ENCODE peak calls at places on chromosome 18, in eight cellular contexts. V is GM12892; D is kidney epithelial cell; J is bronchial epithelial cell; O is fibroblast of lung; W is activated CD4-positive, alpha-beta T cell treated with anti-CD3 and anti-CD28 coated beads, Interleukin-2, amount 10 ng/mL, durations not matched to agents 7 days and 5 days; U is GM10248; Y is stimulated activated CD4-positive, alpha-beta T cell treated with anti-CD3 and anti-CD28 coated beads, Interleukin-12 subunit alpha, Interleukin-12 subunit beta, amount 100 ng/mL, for 48 hours. X is an unnamed sample.

GRCh38 chr18:28120811-28121210 is 56.1 kb downstream of the CDH2 start:
- DNase-seq in U (no peak), D (no peak), O (no peak), V (no peak), J (no peak), W (no peak), Y (no peak), X (no peak)

GRCh38 chr18:56789004-56789888 is 138.1 kb downstream of the WDR7 start:
- DNase-seq in V (no peak), D (no peak), O (no peak), Y (peak), W (peak), J (peak), U (peak), X (no peak)

GRCh38 chr18:58308463-58308862 is 264.4 kb downstream of the NEDD4L start:
- DNase-seq in J (no peak), D (no peak), W (no peak), U (no peak), Y (no peak), V (no peak), O (no peak), X (no peak)

GRCh38 chr18:51110073-51110797 is 80.2 kb downstream of the SMAD4 start:
- DNase-seq in D (no peak), J (no peak), W (peak), U (peak), V (peak), Y (peak), O (peak), X (no peak)

GRCh38 chr18:57516068-57516467 is 70.4 kb downstream of the FECH start:
- DNase-seq in U (no peak), J (no peak), W (no peak), D (no peak), V (no peak), O (no peak), Y (no peak), X (no peak)

GRCh38 chr18:78031589-78031988 is 781.9 kb downstream of the GALR1 start:
- DNase-seq in O (no peak), Y (no peak), U (no peak), D (no peak), J (no peak), V (no peak), W (no peak), X (no peak)

GRCh38 chr18:58241877-58242276 is 197.9 kb downstream of the NEDD4L start:
- DNase-seq in U (no peak), D (no peak), V (no peak), Y (no peak), J (peak), O (peak), W (no peak), X (no peak)

GRCh38 chr18:49055196-49055595 is 104.4 kb upstream of the SMAD7 start:
- DNase-seq in J (no peak), U (no peak), V (no peak), O (no peak), D (no peak), Y (no peak), W (no peak), X (no peak)

GRCh38 chr18:41265047-41265446 is 690.0 kb upstream of the PIK3C3 start:
- DNase-seq in U (no peak), V (no peak), Y (no peak), O (peak), D (no peak), W (no peak), J (peak), X (no peak)

GRCh38 chr18:40821596-40822243 is 1133.3 kb upstream of the PIK3C3 start:
- DNase-seq in V (no peak), D (no peak), U (no peak), W (no peak), O (no peak), Y (no peak), J (no peak), X (no peak)

GRCh38 chr18:28961669-28962228 is 784.8 kb upstream of the CDH2 start:
- DNase-seq in J (peak), O (peak), W (no peak), Y (no peak), D (no peak), U (no peak), V (no peak), X (no peak)

GRCh38 chr18:22428672-22429071 is 11.0 kb upstream of the CTAGE1 start:
- DNase-seq in J (peak), W (no peak), V (no peak), O (peak), U (no peak), D (no peak), Y (no peak), X (no peak)

X was measured in epithelial cell of proximal tubule.